ENCODE peak calls at places on chromosomes 12 and 14, in ten cellular contexts. One of them, this sample, is unnamed.
A peak's percentile ranks its signal among the peaks of the same experiment; 100 is the strongest.

GRCh38 chr12:74903522-74903921 is 306.1 kb downstream of the KCNC2 start:
- DNase-seq in SJSA1: no peak
- DNase-seq in transverse colon: no peak
- DNase-seq in breast epithelium: no peak
- DNase-seq in psoas muscle: no peak
- DNase-seq in right lobe of liver: no peak
- DNase-seq in colonic mucosa: no peak
- DNase-seq in upper lobe of left lung: no peak
- DNase-seq in stomach: no peak
- DNase-seq in hepatocyte: no peak
- DNase-seq in this sample: no peak

GRCh38 chr14:94132285-94132887 is 3.0 kb upstream of the IFI27L2 start:
- DNase-seq in colonic mucosa: peak; percentile 68
- DNase-seq in upper lobe of left lung: peak; percentile 56
- DNase-seq in breast epithelium: no peak
- DNase-seq in SJSA1: peak; percentile 52
- DNase-seq in right lobe of liver: no peak
- DNase-seq in transverse colon: peak; percentile 51
- DNase-seq in psoas muscle: no peak
- DNase-seq in stomach: peak; percentile 66
- DNase-seq in hepatocyte: peak; percentile 84
- DNase-seq in this sample: peak; percentile 75

GRCh38 chr12:76144253-76144564 is 59.7 kb upstream of the NAP1L1 start:
- DNase-seq in upper lobe of left lung: peak; percentile 31
- DNase-seq in right lobe of liver: no peak
- DNase-seq in SJSA1: no peak
- DNase-seq in hepatocyte: peak; percentile 50
- DNase-seq in stomach: peak; percentile 28
- DNase-seq in colonic mucosa: no peak
- DNase-seq in breast epithelium: no peak
- DNase-seq in transverse colon: peak; percentile 11
- DNase-seq in psoas muscle: no peak
- DNase-seq in this sample: no peak

GRCh38 chr12:113955109-113955970 is 10.8 kb downstream of the RBM19 start:
- DNase-seq in right lobe of liver: no peak
- DNase-seq in breast epithelium: no peak
- DNase-seq in stomach: peak; percentile 30
- DNase-seq in hepatocyte: peak; percentile 33
- DNase-seq in psoas muscle: no peak
- DNase-seq in SJSA1: peak; percentile 71
- DNase-seq in transverse colon: peak; percentile 22
- DNase-seq in upper lobe of left lung: no peak
- DNase-seq in colonic mucosa: peak; percentile 41
- DNase-seq in this sample: no peak

GRCh38 chr14:50823051-50823762 is 7.8 kb downstream of the NIN start:
- DNase-seq in hepatocyte: no peak
- DNase-seq in colonic mucosa: no peak
- DNase-seq in psoas muscle: peak; percentile 40
- DNase-seq in upper lobe of left lung: no peak
- DNase-seq in stomach: no peak
- DNase-seq in SJSA1: no peak
- DNase-seq in breast epithelium: no peak
- DNase-seq in right lobe of liver: no peak
- DNase-seq in transverse colon: no peak
- DNase-seq in this sample: no peak

GRCh38 chr12:108234155-108234554 is 105.0 kb downstream of the CMKLR1 start:
- DNase-seq in stomach: no peak
- DNase-seq in transverse colon: no peak
- DNase-seq in upper lobe of left lung: no peak
- DNase-seq in breast epithelium: no peak
- DNase-seq in right lobe of liver: no peak
- DNase-seq in hepatocyte: no peak
- DNase-seq in SJSA1: no peak
- DNase-seq in colonic mucosa: no peak
- DNase-seq in psoas muscle: peak; percentile 19
- DNase-seq in this sample: no peak

GRCh38 chr14:27995688-27996087 is 770.9 kb upstream of the FOXG1 start:
- DNase-seq in SJSA1: no peak
- DNase-seq in breast epithelium: no peak
- DNase-seq in upper lobe of left lung: peak; percentile 70
- DNase-seq in psoas muscle: no peak
- DNase-seq in colonic mucosa: peak; percentile 29
- DNase-seq in transverse colon: no peak
- DNase-seq in hepatocyte: no peak
- DNase-seq in stomach: no peak
- DNase-seq in right lobe of liver: no peak
- DNase-seq in this sample: no peak

GRCh38 chr12:113075137-113075683 is 18.7 kb downstream of the DTX1 start:
- DNase-seq in right lobe of liver: no peak
- DNase-seq in psoas muscle: no peak
- DNase-seq in breast epithelium: no peak
- DNase-seq in transverse colon: peak; percentile 27
- DNase-seq in colonic mucosa: no peak
- DNase-seq in hepatocyte: no peak
- DNase-seq in SJSA1: no peak
- DNase-seq in upper lobe of left lung: no peak
- DNase-seq in stomach: no peak
- DNase-seq in this sample: no peak

GRCh38 chr14:66701813-66702212 is 193.9 kb downstream of the GPHN start:
- DNase-seq in hepatocyte: no peak
- DNase-seq in transverse colon: no peak
- DNase-seq in right lobe of liver: peak; percentile 51
- DNase-seq in upper lobe of left lung: no peak
- DNase-seq in psoas muscle: no peak
- DNase-seq in SJSA1: no peak
- DNase-seq in stomach: no peak
- DNase-seq in colonic mucosa: no peak
- DNase-seq in breast epithelium: no peak
- DNase-seq in this sample: no peak

GRCh38 chr12:32561931-32562341 is 117.2 kb upstream of the DNM1L start:
- DNase-seq in transverse colon: no peak
- DNase-seq in SJSA1: no peak
- DNase-seq in stomach: no peak
- DNase-seq in hepatocyte: no peak
- DNase-seq in psoas muscle: no peak
- DNase-seq in right lobe of liver: no peak
- DNase-seq in colonic mucosa: no peak
- DNase-seq in breast epithelium: no peak
- DNase-seq in upper lobe of left lung: no peak
- DNase-seq in this sample: no peak

GRCh38 chr12:32568241-32568640 is 110.9 kb upstream of the DNM1L start:
- DNase-seq in hepatocyte: no peak
- DNase-seq in breast epithelium: no peak
- DNase-seq in transverse colon: no peak
- DNase-seq in colonic mucosa: no peak
- DNase-seq in right lobe of liver: no peak
- DNase-seq in psoas muscle: no peak
- DNase-seq in SJSA1: peak; percentile 70
- DNase-seq in upper lobe of left lung: no peak
- DNase-seq in stomach: no peak
- DNase-seq in this sample: no peak

GRCh38 chr12:32569256-32569655 is 109.8 kb upstream of the DNM1L start:
- DNase-seq in breast epithelium: no peak
- DNase-seq in hepatocyte: no peak
- DNase-seq in colonic mucosa: no peak
- DNase-seq in psoas muscle: no peak
- DNase-seq in SJSA1: no peak
- DNase-seq in transverse colon: no peak
- DNase-seq in right lobe of liver: no peak
- DNase-seq in upper lobe of left lung: no peak
- DNase-seq in stomach: no peak
- DNase-seq in this sample: no peak

DNA sequence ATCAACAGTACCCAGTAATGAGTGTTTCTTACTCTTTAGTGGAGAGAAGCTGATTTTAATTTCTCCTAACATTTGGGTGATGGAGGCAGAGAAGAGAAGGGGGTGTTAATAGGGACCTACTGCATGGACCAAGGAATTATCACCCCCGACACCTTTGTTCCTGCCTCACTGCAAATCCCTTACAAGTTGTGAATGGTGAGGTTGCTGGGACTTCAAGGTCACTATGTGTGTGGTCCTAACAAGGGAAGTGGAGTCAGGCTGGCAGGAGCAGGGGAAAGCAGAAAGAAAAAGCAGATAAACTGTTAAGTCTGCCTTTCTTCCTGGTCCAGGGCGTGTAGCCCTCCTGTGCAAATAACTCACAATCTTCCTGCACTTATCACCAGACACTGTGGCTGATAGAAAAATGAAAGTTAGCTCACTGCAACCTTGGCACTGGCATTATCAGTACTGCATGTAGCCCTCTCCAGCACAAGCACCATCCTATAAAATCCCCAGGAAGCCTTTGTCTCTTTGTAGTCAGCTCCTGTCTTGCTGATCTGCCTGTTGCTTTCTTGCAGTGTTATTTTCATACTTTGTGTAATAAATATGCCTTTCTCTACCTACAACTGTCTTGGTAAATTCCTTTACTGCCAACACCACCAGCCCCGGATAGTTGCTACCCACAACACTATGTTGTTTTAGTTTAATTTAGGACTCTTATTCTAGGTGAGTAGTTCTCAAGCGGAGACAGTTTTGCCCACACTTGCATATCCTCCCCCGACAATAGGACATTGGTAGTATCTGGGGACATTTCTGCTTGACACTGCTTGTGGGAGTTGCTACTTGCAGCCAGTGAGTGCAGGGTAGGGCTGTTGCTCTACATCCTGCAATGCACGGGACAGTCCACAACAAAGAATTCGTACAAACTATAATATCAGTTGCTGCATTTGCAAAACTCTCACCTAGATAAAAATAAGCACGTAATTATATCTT is 112.2 kb upstream of the DNM1L start:
- DNase-seq in breast epithelium: no peak
- DNase-seq in psoas muscle: no peak
- DNase-seq in upper lobe of left lung: no peak
- DNase-seq in transverse colon: no peak
- DNase-seq in stomach: no peak
- DNase-seq in SJSA1: peak; percentile 63
- DNase-seq in colonic mucosa: peak; percentile 51
- DNase-seq in right lobe of liver: no peak
- DNase-seq in hepatocyte: no peak
- DNase-seq in this sample: no peak
- H3K27ac ChIP-seq in breast epithelium: peak overlapping the region; percentile 46
- H3K27ac ChIP-seq in psoas muscle: peak overlapping the region; percentile 27
- H3K27ac ChIP-seq in upper lobe of left lung: peak overlapping the region; percentile 4
- H3K27ac ChIP-seq in transverse colon: peak overlapping the region; percentile 56
- H3K27ac ChIP-seq in stomach: peak overlapping the region; percentile 10
- H3K27ac ChIP-seq in SJSA1: peak overlapping the region; percentile 84
- H3K27ac ChIP-seq in colonic mucosa: peak overlapping the region; percentile 47
- H3K27ac ChIP-seq in right lobe of liver: no peak overlapping the region
- H3K27ac ChIP-seq in hepatocyte: peak overlapping the region; percentile 27
- H3K27ac ChIP-seq in this sample: peak overlapping the region; percentile 19

GRCh38 chr14:101891471-101891870 is 72.9 kb upstream of the DYNC1H1 start:
- DNase-seq in upper lobe of left lung: no peak
- DNase-seq in breast epithelium: no peak
- DNase-seq in colonic mucosa: peak; percentile 12
- DNase-seq in psoas muscle: no peak
- DNase-seq in transverse colon: peak; percentile 4
- DNase-seq in right lobe of liver: no peak
- DNase-seq in stomach: no peak
- DNase-seq in SJSA1: no peak
- DNase-seq in hepatocyte: no peak
- DNase-seq in this sample: no peak
- H3K36me3 ChIP-seq in upper lobe of left lung: peaks cover 56% of the 10 kb centered on the region
- H3K36me3 ChIP-seq in breast epithelium: no peaks in the 10 kb centered on the region
- H3K36me3 ChIP-seq in colonic mucosa: peaks cover 8% of the 10 kb centered on the region
- H3K36me3 ChIP-seq in psoas muscle: peaks cover 98% of the 10 kb centered on the region
- H3K36me3 ChIP-seq in transverse colon: peaks cover 39% of the 10 kb centered on the region
- H3K36me3 ChIP-seq in right lobe of liver: no peaks in the 10 kb centered on the region
- H3K36me3 ChIP-seq in stomach: peaks cover 97% of the 10 kb centered on the region
- H3K36me3 ChIP-seq in SJSA1: peaks cover 57% of the 10 kb centered on the region
- H3K36me3 ChIP-seq in hepatocyte: no peaks in the 10 kb centered on the region
- H3K36me3 ChIP-seq in this sample: peaks cover 71% of the 10 kb centered on the region

DNA sequence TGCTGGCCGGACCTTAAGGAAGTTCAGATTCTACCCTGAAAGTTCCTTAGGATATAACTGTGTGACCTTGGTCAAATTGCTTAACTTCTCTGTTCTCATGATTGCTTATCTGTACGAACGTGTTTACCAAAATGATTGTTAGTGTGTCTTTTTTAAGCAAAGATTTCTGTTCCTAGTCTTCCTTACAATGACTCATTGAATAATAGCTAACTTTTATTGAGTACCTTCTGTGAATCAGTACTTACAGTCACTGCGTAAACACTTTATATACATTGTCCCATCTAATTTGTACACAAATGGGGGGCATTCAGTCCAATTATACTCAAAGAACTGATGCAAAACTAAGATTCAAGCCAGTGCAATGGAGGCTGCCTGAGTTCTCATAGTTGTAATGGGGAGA is 4.2 kb upstream of the TMEM30B start:
- DNase-seq in breast epithelium: no peak
- DNase-seq in upper lobe of left lung: no peak
- DNase-seq in colonic mucosa: no peak
- DNase-seq in SJSA1: no peak
- DNase-seq in right lobe of liver: no peak
- DNase-seq in transverse colon: no peak
- DNase-seq in stomach: no peak
- DNase-seq in hepatocyte: no peak
- DNase-seq in psoas muscle: no peak
- DNase-seq in this sample: no peak
- H3K27ac ChIP-seq in breast epithelium: no peak overlapping the region
- H3K27ac ChIP-seq in upper lobe of left lung: no peak overlapping the region
- H3K27ac ChIP-seq in colonic mucosa: no peak overlapping the region
- H3K27ac ChIP-seq in SJSA1: no peak overlapping the region
- H3K27ac ChIP-seq in right lobe of liver: no peak overlapping the region
- H3K27ac ChIP-seq in transverse colon: peak overlapping the region; percentile 18
- H3K27ac ChIP-seq in stomach: no peak overlapping the region
- H3K27ac ChIP-seq in hepatocyte: peak overlapping the region; percentile 47
- H3K27ac ChIP-seq in psoas muscle: peak overlapping the region; percentile 19
- H3K27ac ChIP-seq in this sample: no peak overlapping the region

GRCh38 chr14:92946847-92947545 is 24.0 kb downstream of the CHGA start:
- DNase-seq in SJSA1: no peak
- DNase-seq in breast epithelium: no peak
- DNase-seq in upper lobe of left lung: no peak
- DNase-seq in right lobe of liver: no peak
- DNase-seq in hepatocyte: no peak
- DNase-seq in psoas muscle: no peak
- DNase-seq in stomach: no peak
- DNase-seq in colonic mucosa: no peak
- DNase-seq in transverse colon: no peak
- DNase-seq in this sample: no peak

GRCh38 chr14:92944976-92945375 is 22.0 kb downstream of the CHGA start:
- DNase-seq in hepatocyte: no peak
- DNase-seq in upper lobe of left lung: no peak
- DNase-seq in colonic mucosa: no peak
- DNase-seq in breast epithelium: no peak
- DNase-seq in psoas muscle: no peak
- DNase-seq in SJSA1: no peak
- DNase-seq in transverse colon: no peak
- DNase-seq in stomach: no peak
- DNase-seq in right lobe of liver: no peak
- DNase-seq in this sample: no peak

GRCh38 chr14:92943855-92944570 is 21.1 kb downstream of the CHGA start:
- DNase-seq in stomach: no peak
- DNase-seq in psoas muscle: no peak
- DNase-seq in SJSA1: no peak
- DNase-seq in upper lobe of left lung: no peak
- DNase-seq in breast epithelium: no peak
- DNase-seq in hepatocyte: no peak
- DNase-seq in colonic mucosa: no peak
- DNase-seq in transverse colon: no peak
- DNase-seq in right lobe of liver: no peak
- DNase-seq in this sample: no peak

GRCh38 chr14:92945959-92946846 is 23.3 kb downstream of the CHGA start:
- DNase-seq in transverse colon: peak; percentile 88
- DNase-seq in colonic mucosa: peak; percentile 91
- DNase-seq in breast epithelium: peak; percentile 83
- DNase-seq in hepatocyte: no peak
- DNase-seq in stomach: peak; percentile 91
- DNase-seq in SJSA1: peak; percentile 77
- DNase-seq in right lobe of liver: peak; percentile 88
- DNase-seq in psoas muscle: peak; percentile 50
- DNase-seq in upper lobe of left lung: peak; percentile 64
- DNase-seq in this sample: peak; percentile 72

GRCh38 chr14:92945544-92945943 is 22.6 kb downstream of the CHGA start:
- DNase-seq in SJSA1: no peak
- DNase-seq in upper lobe of left lung: no peak
- DNase-seq in hepatocyte: no peak
- DNase-seq in colonic mucosa: no peak
- DNase-seq in stomach: no peak
- DNase-seq in right lobe of liver: no peak
- DNase-seq in breast epithelium: no peak
- DNase-seq in psoas muscle: no peak
- DNase-seq in transverse colon: no peak
- DNase-seq in this sample: no peak
- H3K36me3 ChIP-seq in SJSA1: peaks cover 39% of the 10 kb centered on the region
- H3K36me3 ChIP-seq in upper lobe of left lung: peaks cover 48% of the 10 kb centered on the region
- H3K36me3 ChIP-seq in hepatocyte: no peaks in the 10 kb centered on the region
- H3K36me3 ChIP-seq in colonic mucosa: no peaks in the 10 kb centered on the region
- H3K36me3 ChIP-seq in stomach: peaks cover 83% of the 10 kb centered on the region
- H3K36me3 ChIP-seq in right lobe of liver: no peaks in the 10 kb centered on the region
- H3K36me3 ChIP-seq in breast epithelium: no peaks in the 10 kb centered on the region
- H3K36me3 ChIP-seq in psoas muscle: peaks cover 24% of the 10 kb centered on the region
- H3K36me3 ChIP-seq in transverse colon: no peaks in the 10 kb centered on the region
- H3K36me3 ChIP-seq in this sample: peaks cover 47% of the 10 kb centered on the region

This sample was measured in right atrium auricular region.